ENCODE peak calls at places on chromosomes 11 and 22, in ten cellular contexts. M is NCI-H2029; C is DMS 273 treated with DMSO at 0.1 percent for 48 hours; O is activated CD8-positive, alpha-beta memory T cell treated with anti-CD3 and anti-CD28 coated beads, Interleukin-2, amount 50 U/mL, for 4 hours; B is HEK293T; A is aorta; U is neuronal stem cell; H is small intestine; R is NCI-H510A treated with DMSO at 0.1 percent for 48 hours; P is GM03348. K is an unnamed sample.

GRCh38 chr22:28222066-28222465 is 303.0 kb upstream of the PITPNB start:
- DNase-seq in M (no peak), C (no peak), O (no peak), B (no peak), A (no peak), U (no peak), H (no peak), R (no peak), P (no peak), K (no peak)

GRCh38 chr11:13238879-13239514 is 38.6 kb upstream of the BMAL1 start:
- DNase-seq in M (peak), C (no peak), O (peak), B (peak), A (peak), U (no peak), H (peak), R (peak), P (peak), K (no peak)

GRCh38 chr22:49803667-49804375 is 23.9 kb downstream of the BRD1 start:
- DNase-seq in M (no peak), C (no peak), O (no peak), B (no peak), A (no peak), U (no peak), H (no peak), R (no peak), P (no peak), K (no peak)

GRCh38 chr11:62456630-62457029 is 37.8 kb downstream of the SCGB1A1 start:
- DNase-seq in M (peak), C (no peak), O (no peak), B (no peak), A (no peak), U (no peak), H (no peak), R (peak), P (no peak), K (peak)

GRCh38 chr22:32034275-32034674 is 8.8 kb upstream of the SLC5A1 start:
- DNase-seq in M (no peak), C (no peak), O (no peak), B (no peak), A (no peak), U (no peak), H (no peak), R (no peak), P (no peak), K (no peak)

GRCh38 chr11:96567193-96567592 is 177.4 kb downstream of the JRKL start:
- DNase-seq in M (no peak), C (no peak), O (no peak), B (no peak), A (no peak), U (no peak), H (no peak), R (no peak), P (no peak), K (no peak)

GRCh38 chr22:17922925-17923898 is 101.1 kb downstream of the MICAL3 start:
- DNase-seq in M (no peak), C (no peak), O (no peak), B (no peak), A (peak), U (no peak), H (no peak), R (no peak), P (peak), K (no peak)

GRCh38 chr11:1515082-1516060 is 28.8 kb upstream of the MOB2 start:
- DNase-seq in M (peak), C (no peak), O (peak), B (peak), A (peak), U (peak), H (peak), R (peak), P (peak), K (peak)

GRCh38 chr11:68309621-68310185 is 2.7 kb upstream of the LRP5 start:
- DNase-seq in M (no peak), C (no peak), O (no peak), B (no peak), A (peak), U (no peak), H (no peak), R (peak), P (no peak), K (no peak)

GRCh38 chr11:45653277-45653676 is 12.1 kb downstream of the CHST1 start:
- DNase-seq in M (no peak), C (no peak), O (no peak), B (no peak), A (peak), U (no peak), H (no peak), R (no peak), P (no peak), K (no peak)

GRCh38 chr11:12086271-12087074 is 23.9 kb upstream of the MICAL2 start:
- DNase-seq in M (no peak), C (peak), O (no peak), B (no peak), A (peak), U (no peak), H (no peak), R (no peak), P (peak), K (no peak)

GRCh38 chr11:86155210-86155844 is 86.4 kb upstream of the PICALM start:
- DNase-seq in M (no peak), C (no peak), O (no peak), B (no peak), A (no peak), U (no peak), H (no peak), R (no peak), P (no peak), K (no peak)

GRCh38 chr11:74462631-74463030 is 4.7 kb downstream of the KCNE3 start:
- DNase-seq in M (no peak), C (no peak), O (no peak), B (no peak), A (no peak), U (no peak), H (no peak), R (no peak), P (no peak), K (no peak)

K was measured in DMS79.